ENCODE peak calls at places on chromosomes 12 and 14, in five cellular contexts. R is GM10248, N is lower leg skin, K is cardiac fibroblast, S is pancreas. T is an unnamed sample.

GRCh38 chr14:51782412-51782811 is 78.0 kb upstream of the GNG2 start:
- DNase-seq in N (no peak), S (no peak), K (no peak), R (no peak), T (no peak)

GRCh38 chr14:78713716-78714115 is 543.5 kb downstream of the NRXN3 start:
- DNase-seq in S (no peak), K (no peak), R (no peak), N (no peak), T (no peak)

GRCh38 chr12:114855678-114856077 is 171.7 kb upstream of the TBX3 start:
- DNase-seq in N (no peak), K (no peak), R (no peak), S (no peak), T (no peak)

GRCh38 chr12:50542448-50542847 is 37.7 kb downstream of the DIP2B start:
- DNase-seq in K (peak; percentile 58), N (no peak), S (no peak), R (peak; percentile 29), T (no peak)

GRCh38 chr12:109111775-109112491 is 4.5 kb upstream of the ACACB start:
- DNase-seq in R (peak; percentile 61), S (peak; percentile 66), K (peak; percentile 72), N (peak; percentile 60), T (no peak)

GRCh38 chr12:46503637-46504036 is 131.1 kb upstream of the SLC38A2 start:
- DNase-seq in S (no peak), R (no peak), K (no peak), N (no peak), T (no peak)

GRCh38 chr14:43003845-43004244 is 1397.2 kb downstream of the LRFN5 start:
- DNase-seq in N (no peak), S (no peak), R (no peak), K (peak; percentile 10), T (no peak)

GRCh38 chr12:109554761-109555160 is 18.5 kb downstream of the MMAB start:
- DNase-seq in R (no peak), N (no peak), S (no peak), K (no peak), T (no peak)

GRCh38 chr12:129641916-129642315 is 261.9 kb downstream of the TMEM132D start:
- DNase-seq in N (no peak), S (no peak), K (no peak), R (no peak), T (no peak)

GRCh38 chr12:85029456-85029855 is 6.6 kb downstream of the TSPAN19 start:
- DNase-seq in S (no peak), K (peak; percentile 63), N (no peak), R (peak; percentile 8), T (no peak)

GRCh38 chr12:3204716-3205617 is 127.8 kb downstream of the TSPAN9 start:
- DNase-seq in N (no peak), R (no peak), S (no peak), K (no peak), T (no peak)

GRCh38 chr14:82009076-82009475 is 475.4 kb upstream of the SEL1L start:
- DNase-seq in S (no peak), N (no peak), R (no peak), K (no peak), T (no peak)
- TF ChIP-seq CTCF in S (no peak), N (no peak), R (no peak), K (no peak), T (no peak)

DNA sequence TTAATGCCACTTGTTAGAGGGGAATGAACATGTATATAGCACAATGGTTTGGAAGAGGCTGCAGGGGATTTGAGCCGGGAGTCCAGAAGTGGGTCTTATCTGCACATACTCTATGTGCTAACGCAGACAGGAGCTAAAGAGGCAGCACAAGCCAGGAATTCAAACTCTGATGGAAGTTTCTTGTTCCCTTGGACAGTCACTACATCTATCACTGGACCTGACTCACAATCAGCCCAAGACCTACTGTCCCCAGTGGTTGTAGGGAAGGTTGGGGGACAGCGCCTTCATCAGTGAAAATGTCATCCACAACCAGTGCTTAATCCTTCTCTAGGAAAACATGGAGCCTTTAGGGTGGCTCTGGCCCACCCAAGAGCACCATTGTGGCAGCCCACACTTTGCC is 107.8 kb downstream of the GCH1 start:
- DNase-seq in R (no peak), N (no peak), S (no peak), K (no peak), T (no peak)
- TF ChIP-seq CTCF in R (no peak), N (no peak), S (no peak), K (no peak), T (no peak)

GRCh38 chr14:92551066-92551841 is 37.7 kb downstream of the RIN3 start:
- DNase-seq in R (peak; percentile 66), K (no peak), N (no peak), S (no peak), T (no peak)
- TF ChIP-seq CTCF in R (peak; percentile 26), K (no peak), N (no peak), S (no peak), T (peak; percentile 70)

DNA sequence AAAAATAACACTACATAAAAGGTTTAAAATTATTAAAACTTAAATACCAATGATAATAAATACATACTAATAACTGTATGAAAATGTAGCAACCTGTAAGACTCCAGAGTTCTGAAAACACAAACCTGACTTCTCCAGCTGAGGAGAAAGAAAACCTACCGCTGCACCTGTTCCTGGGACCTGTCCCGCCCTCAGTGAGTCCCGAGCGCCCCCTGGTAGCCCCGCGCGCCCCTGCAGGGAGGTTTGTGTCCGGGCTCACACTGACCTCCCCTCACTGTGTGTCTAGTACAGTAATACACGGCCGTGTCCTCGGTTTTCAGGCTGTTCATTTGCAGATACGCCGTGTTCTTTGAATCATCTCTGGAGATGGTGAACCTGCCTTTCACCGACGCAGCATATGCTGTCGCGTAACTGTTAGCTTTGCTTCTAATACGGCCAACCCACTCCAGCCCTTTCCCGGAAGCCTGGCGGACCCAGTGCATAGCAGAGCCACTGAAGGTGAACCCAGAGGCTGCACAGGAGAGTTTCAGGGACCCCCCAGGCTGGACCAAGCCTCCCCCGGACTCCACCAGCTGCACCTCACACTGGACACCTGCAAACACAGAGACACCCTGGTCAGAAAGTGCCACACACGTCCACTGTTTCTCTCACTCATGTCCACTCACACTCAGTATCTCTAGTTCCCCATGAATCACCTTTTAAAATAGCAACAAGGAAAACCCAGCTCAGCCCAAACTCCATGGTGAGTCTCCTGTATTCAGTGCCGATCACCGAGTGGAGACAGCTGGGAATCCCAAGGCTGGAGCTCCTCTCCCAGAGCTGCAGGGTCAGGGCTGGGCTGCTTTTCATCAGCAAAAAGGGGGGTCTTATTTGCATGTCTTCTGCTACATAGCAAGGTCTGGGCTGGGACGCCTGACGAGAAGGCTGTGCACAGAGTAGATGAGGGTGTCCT is 1276.3 kb downstream of the TMEM121 start:
- DNase-seq in K (no peak), S (peak; percentile 22), N (no peak), R (peak; percentile 26), T (no peak)
- TF ChIP-seq CTCF in K (no peak), S (no peak), N (no peak), R (peak; percentile 35), T (peak; percentile 18)

DNA sequence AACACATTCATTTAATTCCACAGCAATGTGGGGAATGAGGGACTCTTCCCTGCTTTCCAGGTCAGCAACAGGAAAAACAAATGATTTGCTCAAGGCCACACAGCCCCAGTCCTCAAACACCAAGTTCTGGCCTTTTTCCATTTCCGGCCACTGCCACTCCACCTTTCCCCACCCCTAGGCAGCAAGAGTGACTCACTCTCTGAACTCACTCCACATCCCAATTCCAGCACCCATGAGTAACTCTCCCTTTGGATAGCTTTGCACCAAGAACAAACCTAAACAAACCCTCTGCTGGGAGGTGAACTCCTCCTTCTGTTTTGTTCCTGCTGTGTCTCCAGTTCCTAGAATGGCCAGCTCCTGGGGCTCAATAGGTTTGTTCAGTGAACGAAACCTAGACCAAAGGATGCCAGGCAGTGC is 30.4 kb upstream of the PLEKHG6 start:
- DNase-seq in N (peak; percentile 70), S (peak; percentile 88), K (peak; percentile 92), R (no peak), T (no peak)
- TF ChIP-seq CTCF in N (no peak), S (no peak), K (no peak), R (no peak), T (no peak)

GRCh38 chr12:14113031-14113430 is 131.6 kb upstream of the GRIN2B start:
- DNase-seq in N (no peak), K (no peak), S (no peak), R (no peak), T (no peak)

GRCh38 chr12:14108702-14109101 is 127.3 kb upstream of the GRIN2B start:
- DNase-seq in R (no peak), K (no peak), N (no peak), S (no peak), T (no peak)

DNA sequence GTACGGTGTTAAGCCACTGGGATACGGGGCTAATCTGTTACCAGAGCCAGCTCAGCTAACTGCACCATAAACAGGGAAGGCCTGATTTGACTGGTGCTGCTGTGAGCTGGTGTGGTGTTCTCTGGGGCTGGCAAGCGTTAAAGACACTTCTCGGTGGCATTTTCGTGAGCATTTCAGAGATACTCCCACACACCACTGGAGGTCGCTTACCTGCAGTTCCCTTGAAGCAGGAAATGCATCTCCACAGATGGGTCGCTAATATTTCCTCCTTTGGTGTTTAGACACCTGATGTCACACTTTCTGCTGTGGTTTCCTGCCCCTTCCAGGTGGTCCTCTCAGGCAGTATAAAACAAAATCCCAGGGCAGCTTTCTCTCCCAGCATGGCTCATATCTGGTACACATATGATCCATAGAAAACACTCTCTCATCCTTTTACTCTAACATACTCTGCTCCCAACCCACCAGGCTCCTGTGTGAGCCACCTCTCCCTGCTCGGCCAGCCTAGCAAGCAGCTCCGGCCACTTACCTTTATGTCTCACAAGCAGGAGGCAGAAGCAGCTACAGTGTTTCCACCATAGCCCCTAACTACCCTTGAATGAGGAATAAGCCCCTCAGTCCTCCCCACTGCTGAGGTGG is 129.9 kb upstream of the GRIN2B start:
- DNase-seq in R (peak; percentile 64), K (no peak), N (no peak), S (no peak), T (no peak)
- TF ChIP-seq CTCF in R (peak; percentile 57), K (no peak), N (no peak), S (no peak), T (no peak)

DNA sequence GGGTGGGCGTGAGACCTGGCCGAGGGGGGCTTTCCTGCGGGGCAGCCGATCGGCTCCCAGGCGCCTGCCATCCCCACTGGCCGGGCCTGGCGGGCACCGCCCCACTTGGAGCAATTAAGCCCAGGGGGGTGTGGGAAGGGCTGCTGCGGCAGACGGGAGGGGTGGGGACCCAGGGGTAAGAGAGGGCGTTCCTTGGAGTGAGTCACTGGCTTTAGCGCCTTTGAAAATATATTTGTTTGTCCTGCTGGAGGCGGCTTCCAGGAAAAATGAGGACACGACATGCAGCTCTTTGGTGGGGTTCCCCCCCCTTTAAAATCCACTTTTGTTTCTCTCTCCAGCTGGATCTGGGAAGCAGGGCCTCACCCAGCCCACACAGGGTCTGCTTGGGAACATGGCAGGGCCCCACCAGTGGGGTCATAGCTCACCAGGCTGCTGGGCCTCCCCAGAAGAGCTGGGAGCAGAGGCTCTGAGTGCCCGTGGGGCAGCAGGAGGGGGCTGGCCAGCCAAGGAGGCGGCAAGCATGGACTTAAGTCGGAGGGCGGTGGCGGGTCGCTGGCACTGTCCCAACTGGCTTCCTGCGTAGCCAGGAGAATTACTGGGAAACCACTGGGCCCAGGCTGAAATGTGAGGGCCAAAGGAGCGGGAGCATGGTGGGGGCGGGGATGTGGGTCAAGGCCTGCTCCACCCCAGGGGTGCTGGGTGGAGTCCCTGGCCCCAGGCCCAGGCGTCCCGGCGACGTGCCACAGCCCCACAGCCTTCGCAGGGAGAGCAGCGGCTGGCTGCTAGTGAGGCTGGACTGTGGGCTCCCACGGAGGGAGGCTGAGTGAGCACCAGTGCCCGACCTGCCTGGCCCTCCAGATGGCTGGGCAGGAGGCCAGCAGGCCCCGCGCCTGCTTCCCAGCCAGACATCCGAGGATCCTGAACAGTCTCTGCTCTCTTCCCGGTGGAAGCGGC is 128.0 kb downstream of the RFLNA start:
- DNase-seq in K (peak; percentile 93), S (peak; percentile 93), R (no peak), N (peak; percentile 88), T (no peak)
- TF ChIP-seq CTCF in K (no peak), S (no peak), R (no peak), N (no peak), T (no peak)

T was measured in CD14-positive monocyte.